ENCODE peak calls at places on chromosomes 5 and 9, in ten cellular contexts. W, D, F, P, J, V, Y, O, M and S are unnamed samples.

GRCh38 chr9:98787766-98788335 is 8.5 kb downstream of the ANKS6 start:
- DNase-seq in Y (no peak), P (no peak), W (no peak), M (no peak), V (no peak), F (no peak), O (no peak), D (no peak), J (no peak), S (peak)

GRCh38 chr5:136016945-136017530 is 11.8 kb upstream of the TGFBI start:
- DNase-seq in M (no peak), Y (peak), D (no peak), P (no peak), O (peak), J (peak), F (peak), V (no peak), W (no peak), S (no peak)

GRCh38 chr9:120099064-120099463 is 480.9 kb downstream of the CDK5RAP2 start:
- DNase-seq in O (no peak), V (no peak), P (no peak), W (no peak), Y (no peak), D (no peak), F (no peak), M (no peak), J (no peak), S (no peak)

GRCh38 chr5:33761139-33761538 is 130.7 kb downstream of the ADAMTS12 start:
- DNase-seq in V (no peak), W (no peak), J (peak), F (peak), O (no peak), M (no peak), P (no peak), D (no peak), Y (no peak), S (no peak)

GRCh38 chr5:180390441-180391190 is 37.5 kb upstream of the GFPT2 start:
- DNase-seq in D (no peak), J (no peak), O (no peak), V (peak), M (no peak), W (no peak), F (peak), P (no peak), Y (peak), S (peak)

GRCh38 chr5:54753034-54753433 is 232.4 kb downstream of the ESM1 start:
- DNase-seq in F (peak), V (no peak), D (no peak), W (no peak), O (no peak), P (no peak), Y (peak), M (no peak), J (peak), S (no peak)

GRCh38 chr5:43627028-43627427 is 24.0 kb downstream of the NNT start:
- DNase-seq in D (no peak), V (no peak), M (no peak), P (no peak), F (peak), O (no peak), J (peak), Y (peak), W (no peak), S (no peak)

GRCh38 chr9:121637441-121638222 is 13.8 kb upstream of the DAB2IP start:
- DNase-seq in P (no peak), Y (no peak), W (peak), F (no peak), M (no peak), O (peak), V (no peak), J (no peak), D (no peak), S (peak)

GRCh38 chr5:65479527-65479926 is 2.2 kb downstream of the ADAMTS6 start:
- DNase-seq in O (no peak), D (no peak), F (peak), V (no peak), M (no peak), P (no peak), J (no peak), W (no peak), Y (peak), S (no peak)

GRCh38 chr5:4698596-4698995 is 441.5 kb upstream of the ADAMTS16 start:
- DNase-seq in D (no peak), F (no peak), Y (no peak), P (no peak), M (no peak), O (no peak), W (no peak), V (no peak), J (no peak), S (no peak)

GRCh38 chr5:133753856-133754255 is 141.5 kb upstream of the FSTL4 start:
- DNase-seq in V (no peak), D (no peak), M (no peak), O (no peak), F (peak), P (no peak), J (no peak), Y (no peak), W (no peak), S (no peak)

GRCh38 chr5:169048568-169049125 is 252.3 kb downstream of the SLIT3 start:
- DNase-seq in J (no peak), W (no peak), Y (no peak), D (no peak), V (no peak), F (no peak), P (no peak), O (no peak), M (no peak), S (no peak)

GRCh38 chr9:86903461-86904010 is 43.8 kb downstream of the GAS1 start:
- DNase-seq in V (no peak), W (peak), M (no peak), Y (no peak), D (no peak), J (no peak), F (no peak), P (no peak), O (no peak), S (no peak)

GRCh38 chr9:107183176-107183575 is 99.9 kb upstream of the RAD23B start:
- DNase-seq in O (no peak), V (no peak), W (no peak), F (no peak), D (no peak), P (no peak), Y (no peak), J (no peak), M (no peak), S (no peak)

GRCh38 chr9:5850735-5851122 is 17.8 kb upstream of the ERMP1 start:
- DNase-seq in P (no peak), W (no peak), F (no peak), Y (no peak), D (no peak), M (no peak), V (no peak), O (no peak), J (no peak), S (no peak)

GRCh38 chr5:58459860-58460726 is at the start of gene PLK2:
- DNase-seq in F (peak), P (peak), D (peak), Y (peak), M (peak), V (peak), W (peak), O (peak), J (peak), S (peak)

GRCh38 chr5:154371687-154372086 is 74.1 kb upstream of the SAP30L start:
- DNase-seq in F (peak), V (no peak), O (no peak), P (no peak), Y (peak), J (peak), D (no peak), W (no peak), M (no peak), S (no peak)

GRCh38 chr9:104494808-104495207 is 9.3 kb upstream of the OR13F1 start:
- DNase-seq in P (no peak), M (no peak), W (no peak), V (no peak), J (no peak), Y (peak), D (no peak), F (peak), O (no peak), S (no peak)

GRCh38 chr5:115415143-115415491 is 118.7 kb upstream of the CCDC112 start:
- DNase-seq in F (peak), M (no peak), D (no peak), P (no peak), W (no peak), Y (peak), O (no peak), V (peak), J (peak), S (peak)

GRCh38 chr5:78600656-78601452 is 47.7 kb downstream of the LHFPL2 start:
- DNase-seq in D (no peak), O (no peak), P (no peak), V (no peak), J (peak), Y (no peak), M (no peak), F (peak), W (no peak), S (no peak)

GRCh38 chr5:14734382-14734781 is 69.9 kb downstream of the OTULIN start:
- DNase-seq in V (no peak), W (no peak), Y (no peak), D (no peak), P (no peak), F (no peak), M (no peak), O (no peak), J (no peak), S (no peak)

GRCh38 chr9:16352791-16353401 is 517.6 kb downstream of the BNC2 start:
- DNase-seq in M (no peak), P (no peak), D (no peak), Y (no peak), W (no peak), J (no peak), F (peak), V (no peak), O (no peak), S (no peak)

GRCh38 chr5:34005211-34005610 is 2.6 kb downstream of the AMACR start:
- DNase-seq in Y (no peak), O (no peak), V (no peak), W (no peak), P (no peak), D (no peak), J (no peak), M (no peak), F (peak), S (no peak)

GRCh38 chr9:135309763-135310125 is 169.8 kb upstream of the PPP1R26 start:
- DNase-seq in M (no peak), P (peak), Y (no peak), W (no peak), O (no peak), J (no peak), F (no peak), D (no peak), V (no peak), S (peak)

GRCh38 chr5:82642313-82642712 is 364.2 kb upstream of the RPS23 start:
- DNase-seq in J (no peak), F (no peak), P (no peak), W (no peak), Y (no peak), D (no peak), V (no peak), O (no peak), M (no peak), S (no peak)

GRCh38 chr5:59770953-59771352 is 122.6 kb downstream of the PDE4D start:
- DNase-seq in Y (no peak), W (no peak), M (no peak), P (no peak), D (no peak), J (no peak), O (no peak), V (no peak), F (no peak), S (no peak)

GRCh38 chr9:6942406-6942805 is 184.6 kb downstream of the KDM4C start:
- DNase-seq in Y (no peak), F (no peak), P (no peak), D (no peak), W (no peak), M (no peak), V (no peak), O (no peak), J (no peak), S (no peak)

GRCh38 chr5:103703617-103704016 is 141.0 kb upstream of the NUDT12 start:
- DNase-seq in Y (no peak), P (no peak), M (no peak), W (no peak), J (no peak), O (no peak), V (no peak), F (no peak), D (no peak), S (no peak)

GRCh38 chr5:54807421-54807820 is 178.0 kb downstream of the ESM1 start:
- DNase-seq in P (no peak), D (no peak), J (peak), W (no peak), M (no peak), F (peak), O (no peak), Y (no peak), V (no peak), S (no peak)

GRCh38 chr5:72237415-72237814 is 82.6 kb downstream of the MRPS27 start:
- DNase-seq in F (peak), P (no peak), W (no peak), O (no peak), V (no peak), J (no peak), Y (peak), D (no peak), M (no peak), S (no peak)

GRCh38 chr9:122135529-122135859 is 24.1 kb downstream of the NDUFA8 start:
- DNase-seq in F (no peak), V (no peak), M (no peak), O (no peak), D (no peak), J (no peak), P (no peak), Y (no peak), W (no peak), S (no peak)

GRCh38 chr9:34898846-34899245 is 59.2 kb upstream of the PHF24 start:
- DNase-seq in D (no peak), M (no peak), J (no peak), O (peak), W (no peak), Y (no peak), F (no peak), P (no peak), V (no peak), S (no peak)

GRCh38 chr5:143837306-143837848 is 25.4 kb downstream of the HMHB1 start:
- DNase-seq in F (peak), P (no peak), J (peak), M (no peak), Y (no peak), D (no peak), V (no peak), W (no peak), O (no peak), S (no peak)

GRCh38 chr9:34654317-34655083 is 2.5 kb downstream of the IL11RA start:
- DNase-seq in V (peak), F (no peak), O (peak), D (peak), J (no peak), W (peak), M (no peak), P (no peak), Y (no peak), S (no peak)